ENCODE peak calls at places on chromosomes 4 and X, in seven cellular contexts. One of them, this sample, is unnamed.

GRCh38 chrX:44152867-44153266 is 179.7 kb upstream of the NDP start:
- DNase-seq in H1: no peak
- DNase-seq in IMR-90: peak
- DNase-seq in GM12878: no peak
- DNase-seq in HCT116: no peak
- DNase-seq in HepG2: no peak
- DNase-seq in K562: no peak
- DNase-seq in this sample: no peak

GRCh38 chr4:101200561-101200960 is 146.8 kb downstream of the PPP3CA start:
- DNase-seq in H1: no peak
- DNase-seq in HCT116: peak
- DNase-seq in GM12878: no peak
- DNase-seq in IMR-90: peak
- DNase-seq in HepG2: peak
- DNase-seq in K562: no peak
- DNase-seq in this sample: peak

GRCh38 chr4:1360423-1361283 is 13.6 kb downstream of the UVSSA start:
- DNase-seq in H1: no peak
- DNase-seq in HCT116: no peak
- DNase-seq in K562: no peak
- DNase-seq in IMR-90: peak
- DNase-seq in GM12878: no peak
- DNase-seq in HepG2: peak
- DNase-seq in this sample: no peak

GRCh38 chr4:144350706-144351105 is 210.2 kb upstream of the GYPA start:
- DNase-seq in GM12878: no peak
- DNase-seq in K562: no peak
- DNase-seq in IMR-90: no peak
- DNase-seq in HepG2: no peak
- DNase-seq in HCT116: no peak
- DNase-seq in H1: no peak
- DNase-seq in this sample: no peak

GRCh38 chrX:43865791-43866190 is 16.5 kb downstream of the MAOB start:
- DNase-seq in HCT116: no peak
- DNase-seq in IMR-90: no peak
- DNase-seq in K562: no peak
- DNase-seq in H1: no peak
- DNase-seq in GM12878: no peak
- DNase-seq in HepG2: no peak
- DNase-seq in this sample: no peak

GRCh38 chr4:161254375-161254774 is 909.4 kb downstream of the FSTL5 start:
- DNase-seq in GM12878: no peak
- DNase-seq in H1: no peak
- DNase-seq in HCT116: no peak
- DNase-seq in IMR-90: no peak
- DNase-seq in HepG2: no peak
- DNase-seq in K562: no peak
- DNase-seq in this sample: peak

GRCh38 chr4:167100120-167100519 is 134.2 kb downstream of the SPOCK3 start:
- DNase-seq in K562: no peak
- DNase-seq in IMR-90: no peak
- DNase-seq in HCT116: no peak
- DNase-seq in HepG2: peak
- DNase-seq in H1: no peak
- DNase-seq in GM12878: peak
- DNase-seq in this sample: no peak

GRCh38 chr4:186765673-186766546 is 42.3 kb upstream of the FAT1 start:
- DNase-seq in HCT116: peak
- DNase-seq in HepG2: peak
- DNase-seq in GM12878: no peak
- DNase-seq in IMR-90: no peak
- DNase-seq in K562: peak
- DNase-seq in H1: no peak
- DNase-seq in this sample: peak

GRCh38 chr4:177367336-177367735 is 57.7 kb downstream of the NEIL3 start:
- DNase-seq in HepG2: peak
- DNase-seq in H1: no peak
- DNase-seq in IMR-90: peak
- DNase-seq in K562: peak
- DNase-seq in GM12878: no peak
- DNase-seq in HCT116: no peak
- DNase-seq in this sample: peak

DNA sequence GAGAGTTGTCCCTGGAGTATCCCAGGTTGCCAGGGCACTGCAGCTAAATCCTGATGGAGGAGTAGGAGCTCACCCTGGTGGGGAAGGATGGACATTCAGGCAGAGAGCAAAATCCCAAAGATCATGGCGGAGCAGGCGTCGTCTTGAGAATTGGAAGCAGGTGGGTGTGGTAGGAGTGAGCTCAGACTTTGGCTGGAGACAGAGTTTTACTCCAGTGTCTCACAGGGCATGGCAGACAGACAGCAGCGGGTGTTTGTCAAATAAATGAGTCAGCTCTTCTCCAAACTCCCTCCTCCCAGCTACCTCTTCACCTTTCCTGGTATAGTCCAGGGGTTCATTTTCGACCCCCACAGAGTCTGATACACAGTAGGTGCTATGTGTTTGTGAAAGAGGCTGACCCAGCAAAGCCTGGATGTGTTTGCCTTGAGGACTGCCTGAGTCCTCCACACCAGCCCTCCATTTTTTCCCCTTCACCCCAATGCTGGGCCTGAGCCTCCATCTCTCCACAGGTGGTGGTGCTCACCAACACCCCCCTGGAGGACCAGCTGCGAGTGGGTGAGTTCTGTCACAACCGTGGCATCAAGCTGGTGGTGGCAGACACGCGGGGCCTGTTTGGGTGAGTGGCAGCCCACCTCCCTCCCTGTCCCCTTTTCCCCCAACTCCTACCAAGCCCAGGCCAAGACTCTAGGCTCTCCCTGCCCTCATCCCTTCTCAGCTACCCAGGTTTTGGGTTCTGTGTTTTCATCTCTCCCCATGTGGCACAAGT is 6.9 kb downstream of the UBA1 start:
- DNase-seq in HCT116: no peak
- DNase-seq in K562: no peak
- DNase-seq in HepG2: peak
- DNase-seq in IMR-90: peak
- DNase-seq in GM12878: no peak
- DNase-seq in H1: no peak
- DNase-seq in this sample: peak
- TF ChIP-seq CEBPB in HCT116: no peak
- TF ChIP-seq CEBPB in K562: no peak
- TF ChIP-seq CEBPB in HepG2: no peak
- TF ChIP-seq CEBPB in IMR-90: no peak
- TF ChIP-seq CEBPB in GM12878: no peak
- TF ChIP-seq CEBPB in H1: no peak
- TF ChIP-seq CEBPB in this sample: no peak

DNA sequence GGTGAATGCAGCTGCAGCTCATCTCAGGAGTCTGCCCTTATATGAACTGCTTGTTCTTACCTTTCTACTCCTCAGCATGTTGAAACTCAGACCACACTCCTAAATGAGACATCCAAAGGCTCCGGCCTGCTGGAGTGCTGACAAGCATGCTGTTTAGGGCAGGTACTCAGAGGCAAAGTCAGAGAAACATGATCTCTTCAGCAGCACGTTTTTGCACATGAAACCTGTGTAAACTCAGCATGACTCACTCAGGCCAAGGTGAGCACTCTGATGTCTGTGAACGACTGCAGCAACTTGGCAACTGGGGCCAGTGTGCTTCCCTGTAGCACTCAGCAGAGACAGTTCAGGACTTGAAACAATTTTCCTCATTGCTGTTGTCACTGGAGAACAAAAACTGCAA is 109.5 kb downstream of the PACRGL start:
- DNase-seq in K562: no peak
- DNase-seq in HCT116: peak
- DNase-seq in HepG2: peak
- DNase-seq in H1: peak
- DNase-seq in IMR-90: no peak
- DNase-seq in GM12878: no peak
- DNase-seq in this sample: no peak
- TF ChIP-seq CEBPB in K562: no peak
- TF ChIP-seq CEBPB in HCT116: no peak
- TF ChIP-seq CEBPB in HepG2: no peak
- TF ChIP-seq CEBPB in H1: no peak
- TF ChIP-seq CEBPB in IMR-90: no peak
- TF ChIP-seq CEBPB in GM12878: no peak
- TF ChIP-seq CEBPB in this sample: no peak

GRCh38 chrX:66672106-66672505 is 33.2 kb upstream of the EDA2R start:
- DNase-seq in HepG2: no peak
- DNase-seq in H1: no peak
- DNase-seq in IMR-90: peak
- DNase-seq in K562: no peak
- DNase-seq in HCT116: no peak
- DNase-seq in GM12878: no peak
- DNase-seq in this sample: no peak
- TF ChIP-seq CEBPB in HepG2: no peak
- TF ChIP-seq CEBPB in H1: no peak
- TF ChIP-seq CEBPB in IMR-90: no peak
- TF ChIP-seq CEBPB in K562: no peak
- TF ChIP-seq CEBPB in HCT116: no peak
- TF ChIP-seq CEBPB in GM12878: no peak
- TF ChIP-seq CEBPB in this sample: no peak

DNA sequence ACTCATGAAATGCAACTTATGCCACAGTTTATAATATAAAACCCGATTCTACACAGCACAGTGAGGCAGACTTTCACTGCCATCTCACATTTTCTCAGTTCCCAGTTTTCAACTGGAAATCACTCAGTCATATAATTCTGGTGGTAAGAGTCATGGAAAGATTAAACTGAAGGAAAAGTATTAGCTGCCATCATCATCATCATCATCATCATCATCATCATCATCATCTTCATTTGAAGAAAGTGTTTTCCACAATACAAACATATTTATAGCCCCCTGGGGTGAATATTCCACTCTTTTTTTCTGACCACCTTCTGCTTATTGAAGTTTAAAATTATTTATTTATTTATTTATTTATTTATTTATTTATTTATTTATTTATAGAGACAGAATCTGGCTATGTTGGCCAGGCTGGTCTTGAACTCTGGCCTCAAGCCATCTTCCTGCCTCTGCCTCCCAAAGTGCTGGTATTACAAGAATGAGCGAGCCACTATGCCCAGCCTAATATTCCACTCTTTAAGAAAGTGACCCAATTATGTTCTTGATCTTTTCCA is 6.0 kb upstream of the UBQLN2 start:
- DNase-seq in HepG2: no peak
- DNase-seq in H1: no peak
- DNase-seq in HCT116: no peak
- DNase-seq in K562: no peak
- DNase-seq in GM12878: no peak
- DNase-seq in IMR-90: no peak
- DNase-seq in this sample: no peak
- TF ChIP-seq CEBPB in HepG2: no peak
- TF ChIP-seq CEBPB in H1: no peak
- TF ChIP-seq CEBPB in HCT116: no peak
- TF ChIP-seq CEBPB in K562: no peak
- TF ChIP-seq CEBPB in GM12878: no peak
- TF ChIP-seq CEBPB in IMR-90: no peak
- TF ChIP-seq CEBPB in this sample: no peak